ENCODE peak calls at places on chromosomes 4 and X, in seven cellular contexts. One of them, this sample, is unnamed.

GRCh38 chr4:71184195-71184781 is 154.5 kb upstream of the SLC4A4 start:
- DNase-seq in HCT116: peak
- DNase-seq in H1: no peak
- DNase-seq in Panc1: peak
- DNase-seq in GM12878: peak
- DNase-seq in K562: peak
- DNase-seq in HepG2: peak
- DNase-seq in this sample: peak

GRCh38 chrX:31423575-31424284 is 351.9 kb upstream of the FTHL17 start:
- DNase-seq in HCT116: no peak
- DNase-seq in H1: peak
- DNase-seq in Panc1: no peak
- DNase-seq in GM12878: no peak
- DNase-seq in K562: peak
- DNase-seq in HepG2: peak
- DNase-seq in this sample: peak

GRCh38 chr4:8849266-8850073 is 22.2 kb downstream of the HMX1 start:
- DNase-seq in HCT116: no peak
- DNase-seq in H1: peak
- DNase-seq in Panc1: no peak
- DNase-seq in GM12878: no peak
- DNase-seq in K562: no peak
- DNase-seq in HepG2: no peak
- DNase-seq in this sample: peak

GRCh38 chrX:123860983-123861382 is 1.1 kb downstream of the XIAP start:
- DNase-seq in HCT116: no peak
- DNase-seq in H1: no peak
- DNase-seq in Panc1: no peak
- DNase-seq in GM12878: no peak
- DNase-seq in K562: no peak
- DNase-seq in HepG2: no peak
- DNase-seq in this sample: no peak

GRCh38 chrX:7147978-7148824 is at the start of gene PUDP:
- DNase-seq in HCT116: peak
- DNase-seq in H1: peak
- DNase-seq in Panc1: no peak
- DNase-seq in GM12878: no peak
- DNase-seq in K562: peak
- DNase-seq in HepG2: peak
- DNase-seq in this sample: peak

GRCh38 chr4:123017636-123018390 is 95.4 kb upstream of the NUDT6 start:
- DNase-seq in HCT116: no peak
- DNase-seq in H1: no peak
- DNase-seq in Panc1: no peak
- DNase-seq in GM12878: no peak
- DNase-seq in K562: no peak
- DNase-seq in HepG2: no peak
- DNase-seq in this sample: peak

GRCh38 chr4:30912098-30912719 is 192.0 kb downstream of the PCDH7 start:
- DNase-seq in HCT116: no peak
- DNase-seq in H1: no peak
- DNase-seq in Panc1: no peak
- DNase-seq in GM12878: no peak
- DNase-seq in K562: no peak
- DNase-seq in HepG2: no peak
- DNase-seq in this sample: no peak

GRCh38 chrX:9352683-9353430 is 112.0 kb upstream of the TBL1X start:
- DNase-seq in HCT116: no peak
- DNase-seq in H1: no peak
- DNase-seq in Panc1: no peak
- DNase-seq in GM12878: peak
- DNase-seq in K562: peak
- DNase-seq in HepG2: peak
- DNase-seq in this sample: no peak

GRCh38 chr4:77625485-77625884 is 19.9 kb downstream of the CXCL13 start:
- DNase-seq in HCT116: no peak
- DNase-seq in H1: no peak
- DNase-seq in Panc1: no peak
- DNase-seq in GM12878: no peak
- DNase-seq in K562: no peak
- DNase-seq in HepG2: no peak
- DNase-seq in this sample: no peak

GRCh38 chrX:111041018-111041462 is 55.0 kb upstream of the PAK3 start:
- DNase-seq in HCT116: no peak
- DNase-seq in H1: no peak
- DNase-seq in Panc1: no peak
- DNase-seq in GM12878: no peak
- DNase-seq in K562: no peak
- DNase-seq in HepG2: peak
- DNase-seq in this sample: no peak
- TF ChIP-seq SIN3A in HCT116: no peak
- TF ChIP-seq SIN3A in H1: no peak
- TF ChIP-seq SIN3A in Panc1: no peak
- TF ChIP-seq SIN3A in GM12878: no peak
- TF ChIP-seq SIN3A in K562: no peak
- TF ChIP-seq SIN3A in HepG2: no peak
- TF ChIP-seq SIN3A in this sample: no peak

GRCh38 chr4:114599231-114600065 is 841 bp downstream of the UGT8 start:
- DNase-seq in HCT116: peak
- DNase-seq in H1: peak
- DNase-seq in Panc1: no peak
- DNase-seq in GM12878: no peak
- DNase-seq in K562: no peak
- DNase-seq in HepG2: no peak
- DNase-seq in this sample: peak
- TF ChIP-seq CTCF in HCT116: peak
- TF ChIP-seq CTCF in H1: peak
- TF ChIP-seq CTCF in Panc1: no peak
- TF ChIP-seq CTCF in GM12878: no peak
- TF ChIP-seq CTCF in K562: no peak
- TF ChIP-seq CTCF in HepG2: no peak
- TF ChIP-seq CTCF in this sample: no peak

GRCh38 chr4:99078931-99079624 is 9.5 kb downstream of the ADH5 start:
- DNase-seq in HCT116: no peak
- DNase-seq in H1: no peak
- DNase-seq in Panc1: no peak
- DNase-seq in GM12878: no peak
- DNase-seq in K562: no peak
- DNase-seq in HepG2: no peak
- DNase-seq in this sample: no peak
- TF ChIP-seq SIN3A in HCT116: no peak
- TF ChIP-seq SIN3A in H1: no peak
- TF ChIP-seq SIN3A in Panc1: no peak
- TF ChIP-seq SIN3A in GM12878: no peak
- TF ChIP-seq SIN3A in K562: no peak
- TF ChIP-seq SIN3A in HepG2: no peak
- TF ChIP-seq SIN3A in this sample: no peak

GRCh38 chr4:184284336-184284690 is 66.6 kb upstream of the ENPP6 start:
- DNase-seq in HCT116: no peak
- DNase-seq in H1: no peak
- DNase-seq in Panc1: no peak
- DNase-seq in GM12878: no peak
- DNase-seq in K562: no peak
- DNase-seq in HepG2: no peak
- DNase-seq in this sample: no peak

GRCh38 chr4:184282251-184282713 is 64.6 kb upstream of the ENPP6 start:
- DNase-seq in HCT116: no peak
- DNase-seq in H1: no peak
- DNase-seq in Panc1: no peak
- DNase-seq in GM12878: peak
- DNase-seq in K562: no peak
- DNase-seq in HepG2: peak
- DNase-seq in this sample: no peak

GRCh38 chr4:184283659-184284335 is 66.1 kb upstream of the ENPP6 start:
- DNase-seq in HCT116: no peak
- DNase-seq in H1: no peak
- DNase-seq in Panc1: no peak
- DNase-seq in GM12878: no peak
- DNase-seq in K562: no peak
- DNase-seq in HepG2: no peak
- DNase-seq in this sample: no peak

GRCh38 chr4:184281231-184282139 is 63.8 kb upstream of the ENPP6 start:
- DNase-seq in HCT116: no peak
- DNase-seq in H1: peak
- DNase-seq in Panc1: no peak
- DNase-seq in GM12878: peak
- DNase-seq in K562: no peak
- DNase-seq in HepG2: no peak
- DNase-seq in this sample: no peak

GRCh38 chr4:184282895-184283654 is 65.4 kb upstream of the ENPP6 start:
- DNase-seq in HCT116: no peak
- DNase-seq in H1: no peak
- DNase-seq in Panc1: no peak
- DNase-seq in GM12878: peak
- DNase-seq in K562: no peak
- DNase-seq in HepG2: no peak
- DNase-seq in this sample: no peak
- TF ChIP-seq CTCF in HCT116: no peak
- TF ChIP-seq CTCF in H1: no peak
- TF ChIP-seq CTCF in Panc1: no peak
- TF ChIP-seq CTCF in GM12878: peak
- TF ChIP-seq CTCF in K562: no peak
- TF ChIP-seq CTCF in HepG2: no peak
- TF ChIP-seq CTCF in this sample: no peak

DNA sequence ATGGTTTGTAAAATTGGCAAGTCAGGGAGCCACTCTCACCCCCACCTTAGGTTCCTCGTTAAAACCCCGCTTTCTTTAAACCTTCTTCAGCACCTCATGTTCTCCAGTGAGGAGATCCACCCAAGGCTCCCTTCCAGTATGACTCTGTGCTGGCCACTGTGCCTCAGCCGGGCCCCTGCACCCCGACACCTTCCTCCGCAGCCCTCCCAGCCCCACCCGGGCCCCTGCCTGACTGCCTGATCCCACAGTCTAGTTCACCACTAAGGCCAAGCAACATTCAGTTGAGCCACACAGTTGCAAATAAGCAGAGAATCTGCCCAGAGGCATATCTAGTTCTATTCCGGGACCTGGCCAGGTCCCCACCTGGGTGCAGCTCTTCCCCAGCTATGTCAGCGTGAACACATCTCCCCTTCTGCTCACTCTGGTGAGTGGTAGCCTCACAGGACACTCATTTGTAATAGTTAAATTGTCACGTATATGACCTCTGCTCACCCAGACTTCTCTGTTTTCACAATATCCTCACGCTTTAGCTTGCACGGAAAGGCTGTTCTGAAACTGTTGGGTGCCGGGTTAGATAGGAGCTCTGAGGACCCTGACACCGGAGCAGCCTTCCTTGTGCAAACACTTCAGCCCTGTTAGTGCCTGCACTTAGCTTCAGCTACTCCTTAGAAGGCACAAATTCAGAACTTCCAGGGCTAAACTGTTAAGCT is 146.8 kb downstream of the DCTD start:
- DNase-seq in HCT116: no peak
- DNase-seq in H1: peak
- DNase-seq in Panc1: no peak
- DNase-seq in GM12878: no peak
- DNase-seq in K562: no peak
- DNase-seq in HepG2: no peak
- DNase-seq in this sample: no peak
- TF ChIP-seq SIN3A in HCT116: no peak
- TF ChIP-seq SIN3A in H1: no peak
- TF ChIP-seq SIN3A in Panc1: no peak
- TF ChIP-seq SIN3A in GM12878: no peak
- TF ChIP-seq SIN3A in K562: no peak
- TF ChIP-seq SIN3A in HepG2: no peak
- TF ChIP-seq SIN3A in this sample: no peak

DNA sequence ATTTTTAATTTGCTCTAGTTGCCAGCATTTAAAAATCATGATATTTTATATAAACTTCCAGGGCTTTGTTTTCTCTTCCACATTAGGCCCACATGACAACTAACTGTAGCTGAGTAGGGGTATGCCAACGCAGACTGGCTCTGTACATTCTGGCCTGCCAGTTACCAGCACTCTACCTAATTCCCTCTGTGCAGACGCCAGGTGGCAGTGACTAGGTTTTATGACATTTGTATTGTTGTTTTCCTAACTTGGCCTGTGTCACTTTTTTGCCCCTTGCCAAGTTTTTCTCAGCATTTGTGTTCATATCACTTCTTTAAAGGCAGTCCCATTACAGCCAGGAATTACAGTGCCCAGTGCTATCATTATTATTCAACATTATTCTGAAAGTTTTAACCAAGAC is 347.5 kb downstream of the NKX6-1 start:
- DNase-seq in HCT116: peak
- DNase-seq in H1: no peak
- DNase-seq in Panc1: no peak
- DNase-seq in GM12878: no peak
- DNase-seq in K562: no peak
- DNase-seq in HepG2: no peak
- DNase-seq in this sample: no peak
- TF ChIP-seq CTCF in HCT116: no peak
- TF ChIP-seq CTCF in H1: no peak
- TF ChIP-seq CTCF in Panc1: peak
- TF ChIP-seq CTCF in GM12878: peak
- TF ChIP-seq CTCF in K562: no peak
- TF ChIP-seq CTCF in HepG2: peak
- TF ChIP-seq CTCF in this sample: no peak

DNA sequence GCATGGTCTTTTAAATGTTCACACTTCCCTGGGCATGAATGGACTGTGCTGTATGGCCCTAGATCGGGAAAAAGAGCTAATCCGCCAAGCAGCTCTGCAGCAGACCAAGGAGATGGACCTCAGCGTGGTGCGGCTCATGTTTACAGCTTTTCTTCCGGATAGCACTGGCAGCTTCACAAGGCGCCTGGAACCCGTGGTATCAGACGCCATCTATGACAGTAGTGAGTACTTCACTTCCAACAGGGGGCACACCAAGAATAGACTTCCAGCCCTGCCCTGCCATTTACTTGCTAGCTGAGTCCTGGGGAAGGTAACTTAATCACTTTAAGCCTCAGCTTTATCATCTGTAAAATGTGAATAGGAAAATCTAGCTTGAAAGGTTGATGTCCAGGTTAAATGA is 77.7 kb downstream of the NFKB1 start:
- DNase-seq in HCT116: no peak
- DNase-seq in H1: peak
- DNase-seq in Panc1: no peak
- DNase-seq in GM12878: no peak
- DNase-seq in K562: no peak
- DNase-seq in HepG2: no peak
- DNase-seq in this sample: no peak
- TF ChIP-seq SIN3A in HCT116: no peak
- TF ChIP-seq SIN3A in H1: no peak
- TF ChIP-seq SIN3A in Panc1: no peak
- TF ChIP-seq SIN3A in GM12878: no peak
- TF ChIP-seq SIN3A in K562: no peak
- TF ChIP-seq SIN3A in HepG2: no peak
- TF ChIP-seq SIN3A in this sample: no peak

GRCh38 chr4:89829470-89830138 is 7.4 kb downstream of the SNCA start:
- DNase-seq in HCT116: no peak
- DNase-seq in H1: no peak
- DNase-seq in Panc1: no peak
- DNase-seq in GM12878: peak
- DNase-seq in K562: no peak
- DNase-seq in HepG2: peak
- DNase-seq in this sample: no peak
- TF ChIP-seq CTCF in HCT116: no peak
- TF ChIP-seq CTCF in H1: no peak
- TF ChIP-seq CTCF in Panc1: no peak
- TF ChIP-seq CTCF in GM12878: no peak
- TF ChIP-seq CTCF in K562: no peak
- TF ChIP-seq CTCF in HepG2: no peak
- TF ChIP-seq CTCF in this sample: no peak